ENCODE peak calls at places on chromosomes 4 and X, in ten cellular contexts. Q, F, K, P, G, A, J, L, C and X are unnamed samples.

GRCh38 chrX:130555341-130555740 is 153.6 kb downstream of the RBMX2 start:
- DNase-seq in Q (no peak), F (no peak), K (no peak), P (no peak), G (no peak), A (no peak), J (no peak), L (no peak), C (no peak), X (peak; percentile 39)

GRCh38 chr4:101200561-101200960 is 146.8 kb downstream of the PPP3CA start:
- DNase-seq in Q (no peak), F (peak; percentile 93), K (peak; percentile 90), P (peak; percentile 78), G (no peak), A (peak; percentile 19), J (peak; percentile 86), L (no peak), C (no peak), X (peak; percentile 96)

GRCh38 chr4:54440394-54441223 is 211.5 kb downstream of the PDGFRA start:
- DNase-seq in Q (peak; percentile 60), F (peak; percentile 60), K (peak; percentile 37), P (no peak), G (no peak), A (no peak), J (peak; percentile 29), L (no peak), C (no peak), X (peak; percentile 39)

GRCh38 chr4:20838476-20838875 is 138.2 kb downstream of the PACRGL start:
- DNase-seq in Q (no peak), F (no peak), K (no peak), P (no peak), G (no peak), A (no peak), J (no peak), L (no peak), C (no peak), X (no peak)

GRCh38 chrX:130895299-130895698 is 7.7 kb downstream of the ENOX2 start:
- DNase-seq in Q (no peak), F (peak; percentile 80), K (no peak), P (no peak), G (no peak), A (no peak), J (no peak), L (no peak), C (no peak), X (peak; percentile 52)

GRCh38 chr4:1215347-1216075 is 33.4 kb downstream of the CTBP1 start:
- DNase-seq in Q (no peak), F (no peak), K (no peak), P (no peak), G (no peak), A (peak; percentile 37), J (no peak), L (no peak), C (peak; percentile 73), X (no peak)

GRCh38 chr4:82784615-82785247 is 13.9 kb downstream of the SCD5 start:
- DNase-seq in Q (peak; percentile 62), F (peak; percentile 71), K (peak; percentile 84), P (no peak), G (no peak), A (no peak), J (no peak), L (no peak), C (no peak), X (no peak)

GRCh38 chr4:165060938-165061337 is 7.3 kb downstream of the TRIM75 start:
- DNase-seq in Q (no peak), F (no peak), K (no peak), P (no peak), G (no peak), A (no peak), J (no peak), L (no peak), C (no peak), X (no peak)

DNA sequence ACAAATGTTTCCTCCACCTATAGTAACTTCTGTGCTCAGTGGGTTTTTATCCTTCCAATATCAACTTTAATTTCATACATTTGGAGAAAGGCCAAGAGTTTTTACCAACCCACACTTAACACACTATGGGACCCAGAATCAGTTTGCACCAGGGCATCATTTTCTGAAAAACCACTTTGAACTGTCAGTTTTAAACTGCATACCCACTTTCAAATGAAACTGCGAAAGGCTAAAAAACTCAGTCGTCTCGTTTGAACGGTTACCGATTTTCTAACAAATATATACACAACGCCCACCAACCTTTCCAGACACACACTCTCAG is 440 bp downstream of the ABCG2 start:
- DNase-seq in Q (no peak), F (no peak), K (no peak), P (no peak), G (no peak), A (no peak), J (no peak), L (no peak), C (no peak), X (no peak)
- H3K4me3 ChIP-seq in Q (peak overlapping the region; percentile 83), F (peak overlapping the region; percentile 35), K (peak overlapping the region; percentile 65), P (peak overlapping the region; percentile 71), G (peak overlapping the region; percentile 69), A (no peak overlapping the region), J (peak overlapping the region; percentile 77), L (no peak overlapping the region), C (no peak overlapping the region), X (peak overlapping the region; percentile 61)

DNA sequence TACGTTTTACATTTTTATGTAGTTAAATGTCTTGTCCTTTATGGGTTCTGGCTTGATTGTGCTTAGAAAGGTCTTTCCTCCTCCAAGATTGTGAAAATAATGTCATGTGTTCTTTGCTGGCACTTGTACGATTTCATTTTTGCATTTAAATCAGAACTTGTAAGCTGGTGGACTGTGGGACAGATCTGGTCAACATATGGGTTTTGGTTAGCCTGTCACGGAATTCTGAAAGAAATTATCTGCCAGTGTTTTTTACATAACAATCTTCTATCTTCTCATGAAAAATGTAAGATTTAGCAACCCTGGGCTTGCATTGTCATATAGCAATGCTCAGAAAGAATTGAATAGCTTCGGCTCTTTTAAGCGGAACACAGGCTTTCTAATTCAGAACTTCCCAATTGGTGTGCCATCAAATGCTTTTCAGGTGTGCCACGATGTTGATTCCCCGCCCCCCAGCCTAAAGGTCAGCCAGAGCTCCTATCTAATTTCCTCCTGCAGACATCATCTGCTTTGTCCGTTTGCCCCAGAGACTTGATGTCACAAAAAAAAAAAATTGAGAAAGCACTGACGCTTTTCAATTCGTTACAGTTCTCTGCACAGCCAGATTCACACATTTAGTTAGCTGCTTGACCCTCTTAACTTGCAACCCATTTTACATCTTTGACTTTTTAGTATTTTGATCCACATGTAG is 16.2 kb downstream of the AFF1 start:
- DNase-seq in Q (no peak), F (no peak), K (no peak), P (no peak), G (no peak), A (no peak), J (no peak), L (no peak), C (no peak), X (peak; percentile 11)
- TF ChIP-seq CTCF in Q (no peak), F (no peak), K (no peak), P (no peak), G (no peak), A (no peak), J (no peak), L (no peak), C (no peak), X (no peak)

GRCh38 chrX:40175416-40176255 is 77.9 kb upstream of the BCOR start:
- DNase-seq in Q (peak; percentile 90), F (peak; percentile 71), K (no peak), P (no peak), G (peak; percentile 87), A (peak; percentile 79), J (no peak), L (peak; percentile 74), C (peak; percentile 92), X (peak; percentile 41)

GRCh38 chrX:40177489-40177888 is 79.7 kb upstream of the BCOR start:
- DNase-seq in Q (no peak), F (no peak), K (no peak), P (no peak), G (no peak), A (no peak), J (no peak), L (no peak), C (no peak), X (no peak)

GRCh38 chrX:40177942-40178715 is 80.4 kb upstream of the BCOR start:
- DNase-seq in Q (no peak), F (no peak), K (no peak), P (no peak), G (no peak), A (no peak), J (no peak), L (no peak), C (no peak), X (no peak)

GRCh38 chrX:40176256-40176978 is 78.7 kb upstream of the BCOR start:
- DNase-seq in Q (peak; percentile 84), F (peak; percentile 62), K (no peak), P (no peak), G (peak; percentile 89), A (peak; percentile 68), J (no peak), L (peak; percentile 69), C (peak; percentile 87), X (peak; percentile 35)

DNA sequence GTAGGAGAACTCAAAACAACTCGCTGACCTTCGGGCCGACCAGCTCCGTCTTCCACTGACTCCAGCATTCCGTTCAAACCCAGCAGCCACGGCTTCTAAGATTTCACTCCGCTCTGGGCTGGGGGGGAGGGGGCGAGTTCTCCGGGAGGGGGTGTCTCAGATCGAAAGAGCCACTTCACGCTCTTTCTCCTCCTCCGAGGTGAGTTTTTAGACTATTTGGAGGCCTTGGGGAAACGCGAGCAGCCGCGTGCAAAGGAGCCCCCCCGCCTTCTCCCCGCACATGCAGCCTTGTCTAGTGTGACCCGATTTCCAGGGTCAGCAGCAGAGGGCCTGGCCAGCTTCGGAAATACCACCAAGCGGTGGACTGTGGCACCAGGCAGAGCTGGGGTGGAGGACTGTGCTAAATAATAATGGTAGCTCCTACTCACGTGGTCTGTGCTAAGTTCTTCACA is 79.2 kb upstream of the BCOR start:
- DNase-seq in Q (peak; percentile 75), F (no peak), K (no peak), P (no peak), G (peak; percentile 69), A (peak; percentile 51), J (no peak), L (no peak), C (peak; percentile 61), X (peak; percentile 4)
- H3K4me3 ChIP-seq in Q (no peak overlapping the region), F (peak overlapping the region; percentile 44), K (peak overlapping the region; percentile 53), P (peak overlapping the region; percentile 49), G (peak overlapping the region; percentile 70), A (no peak overlapping the region), J (peak overlapping the region; percentile 60), L (no peak overlapping the region), C (no peak overlapping the region), X (peak overlapping the region; percentile 54)

GRCh38 chr4:75512336-75513211 is 1.6 kb downstream of the RCHY1 start:
- DNase-seq in Q (peak; percentile 44), F (peak; percentile 67), K (no peak), P (no peak), G (no peak), A (no peak), J (no peak), L (peak; percentile 31), C (no peak), X (peak; percentile 81)

GRCh38 chr4:75514949-75515612 is 808 bp downstream of the THAP6 start:
- DNase-seq in Q (no peak), F (no peak), K (no peak), P (no peak), G (no peak), A (no peak), J (no peak), L (no peak), C (no peak), X (no peak)

GRCh38 chr4:75516144-75516543 is 1.9 kb downstream of the THAP6 start:
- DNase-seq in Q (no peak), F (no peak), K (no peak), P (no peak), G (no peak), A (no peak), J (no peak), L (no peak), C (no peak), X (no peak)

GRCh38 chr4:75513529-75514130 is 573 bp downstream of the RCHY1 start:
- DNase-seq in Q (no peak), F (peak; percentile 14), K (no peak), P (no peak), G (no peak), A (no peak), J (no peak), L (no peak), C (no peak), X (peak; percentile 34)

GRCh38 chr4:75514131-75514948 is at the start of the genes RCHY1 and THAP6:
- DNase-seq in Q (peak; percentile 98), F (peak; percentile 97), K (peak; percentile 94), P (peak; percentile 85), G (peak; percentile 96), A (peak; percentile 97), J (peak; percentile 96), L (peak; percentile 98), C (peak; percentile 97), X (peak; percentile 95)
- TF ChIP-seq CTCF in Q (no peak), F (no peak), K (peak; percentile 19), P (no peak), G (no peak), A (peak; percentile 23), J (no peak), L (no peak), C (no peak), X (no peak)